ENCODE peak calls at places on chromosomes 11 and 22, in ten cellular contexts. S, H, M, V, N, I, K, L, Y and A are unnamed samples.

GRCh38 chr22:47259990-47260389 is 497.5 kb downstream of the TBC1D22A start:
- DNase-seq in Y (no peak), I (peak), K (no peak), V (no peak), M (no peak), L (no peak), S (no peak), H (no peak), N (no peak), A (no peak)

GRCh38 chr11:66883021-66883968 is 26.4 kb downstream of the LRFN4 start:
- DNase-seq in Y (peak), N (no peak), L (peak), H (peak), K (peak), S (no peak), V (peak), M (peak), I (no peak), A (peak)

GRCh38 chr11:975824-976223 is 50.2 kb downstream of the AP2A2 start:
- DNase-seq in K (peak), L (peak), N (no peak), Y (peak), H (no peak), M (no peak), S (no peak), I (no peak), V (peak), A (no peak)

GRCh38 chr11:125168875-125169537 is 4.5 kb downstream of the PKNOX2 start:
- DNase-seq in L (no peak), K (no peak), M (no peak), V (peak), S (no peak), Y (no peak), H (no peak), N (no peak), I (peak), A (no peak)

GRCh38 chr11:63866211-63866610 is 27.3 kb downstream of the MARK2 start:
- DNase-seq in H (peak), K (no peak), I (peak), V (peak), N (peak), S (peak), M (peak), L (peak), Y (peak), A (peak)

GRCh38 chr11:124732230-124732629 is 7.5 kb upstream of the NRGN start:
- DNase-seq in S (peak), H (no peak), L (no peak), I (no peak), K (no peak), V (no peak), Y (no peak), N (no peak), M (no peak), A (no peak)

GRCh38 chr22:47293368-47294221 is 531.1 kb downstream of the TBC1D22A start:
- DNase-seq in N (no peak), I (peak), V (no peak), H (no peak), K (no peak), L (no peak), S (no peak), Y (no peak), M (no peak), A (no peak)

GRCh38 chr11:9565822-9566560 is 7.5 kb upstream of the WEE1 start:
- DNase-seq in H (peak), K (peak), I (no peak), M (peak), V (peak), S (no peak), Y (peak), N (no peak), L (peak), A (peak)

GRCh38 chr11:102177974-102178631 is 67.9 kb downstream of the YAP1 start:
- DNase-seq in V (peak), Y (peak), N (no peak), L (peak), K (no peak), H (no peak), S (no peak), M (no peak), I (no peak), A (no peak)

GRCh38 chr11:44615913-44616806 is 50.7 kb downstream of the CD82 start:
- DNase-seq in N (peak), L (no peak), K (no peak), M (no peak), I (no peak), V (no peak), Y (no peak), H (peak), S (no peak), A (no peak)

GRCh38 chr22:29206372-29207230 is 905 bp downstream of the EMID1 start:
- DNase-seq in V (no peak), N (no peak), L (no peak), K (peak), M (no peak), H (no peak), S (no peak), Y (no peak), I (no peak), A (no peak)

GRCh38 chr22:29207231-29207550 is 1.5 kb downstream of the EMID1 start:
- DNase-seq in L (no peak), H (no peak), N (no peak), V (no peak), I (no peak), S (no peak), Y (no peak), M (no peak), K (no peak), A (no peak)

GRCh38 chr22:29205260-29205597 is 467 bp upstream of the EMID1 start:
- DNase-seq in M (no peak), Y (no peak), S (no peak), H (no peak), V (no peak), N (no peak), K (no peak), L (no peak), I (no peak), A (no peak)

GRCh38 chr22:29204617-29205183 is 996 bp upstream of the EMID1 start:
- DNase-seq in Y (no peak), N (no peak), H (no peak), V (no peak), I (no peak), M (no peak), S (no peak), K (no peak), L (no peak), A (no peak)

GRCh38 chr22:29205598-29206371 is at the start of gene EMID1:
- DNase-seq in K (peak), I (no peak), M (no peak), V (peak), N (no peak), S (peak), L (peak), Y (peak), H (peak), A (peak)
- TF ChIP-seq CTCF in K (peak), I (no peak), M (no peak), V (peak), N (peak), S (peak), L (no peak), Y (peak), H (no peak), A (peak)

GRCh38 chr11:33613404-33613803 is 87.2 kb downstream of the C11orf91 start:
- DNase-seq in S (no peak), L (no peak), N (no peak), V (no peak), Y (no peak), H (no peak), I (no peak), K (no peak), M (no peak), A (no peak)

GRCh38 chr11:33606762-33607161 is 93.9 kb downstream of the C11orf91 start:
- DNase-seq in N (no peak), K (no peak), S (no peak), Y (no peak), I (no peak), M (no peak), L (no peak), H (no peak), V (no peak), A (no peak)

GRCh38 chr11:33605703-33606102 is 94.9 kb downstream of the C11orf91 start:
- DNase-seq in Y (no peak), N (no peak), I (no peak), V (no peak), S (no peak), K (no peak), H (no peak), L (no peak), M (no peak), A (no peak)

GRCh38 chr11:33610903-33611302 is 89.7 kb downstream of the C11orf91 start:
- DNase-seq in V (no peak), N (no peak), K (no peak), M (no peak), H (no peak), L (no peak), Y (no peak), S (no peak), I (no peak), A (no peak)

GRCh38 chr11:33608386-33608785 is 92.2 kb downstream of the C11orf91 start:
- DNase-seq in V (no peak), M (no peak), S (no peak), K (no peak), L (no peak), Y (no peak), H (no peak), N (no peak), I (no peak), A (no peak)
- TF ChIP-seq CTCF in V (no peak), M (no peak), S (no peak), K (no peak), L (no peak), Y (no peak), H (no peak), N (no peak), I (no peak), A (no peak)

GRCh38 chr22:42294034-42294985 is 23.9 kb upstream of the TCF20 start:
- DNase-seq in N (no peak), S (peak), M (no peak), I (no peak), H (no peak), L (peak), K (peak), V (peak), Y (peak), A (no peak)
- TF ChIP-seq CTCF in N (no peak), S (no peak), M (no peak), I (no peak), H (no peak), L (no peak), K (no peak), V (peak), Y (no peak), A (no peak)

GRCh38 chr11:68948496-68948895 is 32.3 kb downstream of the MRGPRD start:
- DNase-seq in V (no peak), K (no peak), L (no peak), N (no peak), Y (no peak), M (no peak), S (no peak), H (no peak), I (no peak), A (no peak)

GRCh38 chr11:68947151-68947550 is 33.6 kb downstream of the MRGPRD start:
- DNase-seq in K (no peak), S (no peak), L (no peak), N (no peak), H (no peak), V (no peak), I (no peak), Y (no peak), M (no peak), A (no peak)

GRCh38 chr11:68948948-68949347 is 31.8 kb downstream of the MRGPRD start:
- DNase-seq in K (no peak), S (no peak), I (no peak), Y (no peak), H (no peak), M (no peak), V (no peak), L (no peak), N (no peak), A (no peak)

GRCh38 chr11:68950776-68951175 is 30.0 kb downstream of the MRGPRD start:
- DNase-seq in V (no peak), L (no peak), K (peak), N (no peak), Y (no peak), I (no peak), M (no peak), S (no peak), H (no peak), A (no peak)

GRCh38 chr11:68950268-68950667 is 30.5 kb downstream of the MRGPRD start:
- DNase-seq in N (no peak), I (no peak), S (no peak), K (peak), L (peak), H (no peak), M (no peak), Y (peak), V (peak), A (no peak)
- TF ChIP-seq CTCF in N (peak), I (no peak), S (no peak), K (peak), L (peak), H (peak), M (no peak), Y (peak), V (peak), A (no peak)

GRCh38 chr22:25334091-25334490 is 114.7 kb downstream of the CRYBB2 start:
- DNase-seq in M (peak), I (no peak), V (peak), K (peak), N (no peak), L (peak), Y (peak), H (no peak), S (peak), A (peak)
- TF ChIP-seq CTCF in M (no peak), I (no peak), V (peak), K (peak), N (no peak), L (peak), Y (peak), H (no peak), S (peak), A (peak)

DNA sequence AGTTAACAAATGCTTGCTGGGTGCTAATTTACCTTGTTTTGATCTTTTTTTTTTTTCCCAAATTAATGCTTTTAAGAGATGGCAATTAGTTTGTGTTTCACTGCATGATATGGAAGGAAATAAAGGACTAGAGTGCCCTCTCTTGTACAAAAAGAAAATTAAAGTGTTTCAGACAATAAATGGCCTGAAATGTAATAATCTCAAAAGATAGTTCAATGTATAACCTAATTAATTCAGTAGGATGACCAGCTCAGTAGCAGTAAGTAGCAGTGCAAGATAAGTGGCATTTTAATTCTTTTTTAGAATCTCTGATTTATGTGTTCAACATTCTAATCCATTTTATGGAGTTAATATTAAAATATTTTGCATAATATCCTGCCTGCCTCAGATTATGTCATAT is 39.9 kb upstream of the MYO18B start:
- DNase-seq in H (no peak), N (no peak), S (no peak), L (peak), K (no peak), I (no peak), M (no peak), V (peak), Y (peak), A (peak)
- TF ChIP-seq CTCF in H (no peak), N (no peak), S (peak), L (peak), K (peak), I (no peak), M (peak), V (peak), Y (peak), A (no peak)